ENCODE peak calls at places on chromosomes 4 and X, in six cellular contexts. One of them, this sample, is unnamed.

GRCh38 chr4:185810746-185811508 is 1.1 kb downstream of the SORBS2 start:
- DNase-seq in right atrium auricular region: no peak
- DNase-seq in PC-3: peak; percentile 14
- DNase-seq in hepatocyte: no peak
- DNase-seq in AG04450: no peak
- DNase-seq in mucosa of descending colon: no peak
- DNase-seq in this sample: no peak

GRCh38 chrX:129968968-129969367 is 13.5 kb upstream of the BCORL1 start:
- DNase-seq in right atrium auricular region: no peak
- DNase-seq in hepatocyte: no peak
- DNase-seq in AG04450: no peak
- DNase-seq in PC-3: no peak
- DNase-seq in mucosa of descending colon: no peak
- DNase-seq in this sample: no peak

GRCh38 chr4:184775854-184776555 is 42.1 kb upstream of the CENPU start:
- DNase-seq in mucosa of descending colon: no peak
- DNase-seq in AG04450: no peak
- DNase-seq in hepatocyte: no peak
- DNase-seq in PC-3: no peak
- DNase-seq in right atrium auricular region: no peak
- DNase-seq in this sample: no peak

GRCh38 chrX:121641560-121641959 is 594.1 kb downstream of the GLUD2 start:
- DNase-seq in right atrium auricular region: no peak
- DNase-seq in mucosa of descending colon: no peak
- DNase-seq in AG04450: no peak
- DNase-seq in PC-3: peak; percentile 25
- DNase-seq in hepatocyte: no peak
- DNase-seq in this sample: peak; percentile 67

GRCh38 chr4:7398104-7398423 is 36.7 kb downstream of the PSAPL1 start:
- DNase-seq in AG04450: peak; percentile 15
- DNase-seq in right atrium auricular region: peak; percentile 58
- DNase-seq in hepatocyte: peak; percentile 74
- DNase-seq in PC-3: peak; percentile 61
- DNase-seq in mucosa of descending colon: no peak
- DNase-seq in this sample: peak; percentile 30

GRCh38 chr4:88791274-88791673 is 93.6 kb upstream of the NAP1L5 start:
- DNase-seq in right atrium auricular region: no peak
- DNase-seq in mucosa of descending colon: no peak
- DNase-seq in PC-3: peak; percentile 45
- DNase-seq in AG04450: no peak
- DNase-seq in hepatocyte: no peak
- DNase-seq in this sample: peak; percentile 53

GRCh38 chrX:38661561-38661960 is 100.2 kb downstream of the TSPAN7 start:
- DNase-seq in hepatocyte: no peak
- DNase-seq in PC-3: no peak
- DNase-seq in mucosa of descending colon: no peak
- DNase-seq in right atrium auricular region: no peak
- DNase-seq in AG04450: no peak
- DNase-seq in this sample: no peak

GRCh38 chr4:56768772-56769171 is 52.7 kb downstream of the SPINK2 start:
- DNase-seq in AG04450: no peak
- DNase-seq in PC-3: no peak
- DNase-seq in hepatocyte: peak; percentile 65
- DNase-seq in right atrium auricular region: no peak
- DNase-seq in mucosa of descending colon: no peak
- DNase-seq in this sample: no peak

GRCh38 chr4:168999836-169000235 is 10.2 kb downstream of the CBR4 start:
- DNase-seq in mucosa of descending colon: no peak
- DNase-seq in right atrium auricular region: no peak
- DNase-seq in PC-3: no peak
- DNase-seq in AG04450: no peak
- DNase-seq in hepatocyte: no peak
- DNase-seq in this sample: no peak

GRCh38 chr4:173040200-173040599 is 128.4 kb upstream of the GALNT7 start:
- DNase-seq in AG04450: no peak
- DNase-seq in mucosa of descending colon: no peak
- DNase-seq in right atrium auricular region: no peak
- DNase-seq in PC-3: peak; percentile 7
- DNase-seq in hepatocyte: no peak
- DNase-seq in this sample: peak; percentile 34

GRCh38 chr4:76723373-76723772 is 174.6 kb downstream of the SOWAHB start:
- DNase-seq in PC-3: peak; percentile 12
- DNase-seq in AG04450: no peak
- DNase-seq in right atrium auricular region: no peak
- DNase-seq in mucosa of descending colon: no peak
- DNase-seq in hepatocyte: no peak
- DNase-seq in this sample: peak; percentile 25

GRCh38 chr4:85489273-85489672 is 14.3 kb downstream of the ARHGAP24 start:
- DNase-seq in AG04450: no peak
- DNase-seq in mucosa of descending colon: no peak
- DNase-seq in PC-3: peak; percentile 48
- DNase-seq in hepatocyte: peak; percentile 26
- DNase-seq in right atrium auricular region: no peak
- DNase-seq in this sample: peak; percentile 46

GRCh38 chrX:150813922-150814321 is 84.5 kb downstream of the CD99L2 start:
- DNase-seq in hepatocyte: no peak
- DNase-seq in PC-3: no peak
- DNase-seq in right atrium auricular region: no peak
- DNase-seq in mucosa of descending colon: no peak
- DNase-seq in AG04450: no peak
- DNase-seq in this sample: no peak

GRCh38 chr4:184688447-184688846 is 38.9 kb downstream of the PRIMPOL start:
- DNase-seq in PC-3: peak; percentile 90
- DNase-seq in mucosa of descending colon: no peak
- DNase-seq in AG04450: peak; percentile 72
- DNase-seq in right atrium auricular region: no peak
- DNase-seq in hepatocyte: peak; percentile 13
- DNase-seq in this sample: peak; percentile 95

GRCh38 chrX:115892787-115893671 is 277.5 kb upstream of the AGTR2 start:
- DNase-seq in AG04450: no peak
- DNase-seq in mucosa of descending colon: peak; percentile 67
- DNase-seq in PC-3: peak; percentile 71
- DNase-seq in right atrium auricular region: peak; percentile 60
- DNase-seq in hepatocyte: no peak
- DNase-seq in this sample: peak; percentile 71

GRCh38 chr4:10115657-10116624 is 658 bp downstream of the WDR1 start:
- DNase-seq in AG04450: no peak
- DNase-seq in hepatocyte: peak; percentile 77
- DNase-seq in PC-3: peak; percentile 54
- DNase-seq in right atrium auricular region: no peak
- DNase-seq in mucosa of descending colon: peak; percentile 90
- DNase-seq in this sample: peak; percentile 45

GRCh38 chr4:150862829-150863228 is 152.3 kb downstream of the LRBA start:
- DNase-seq in AG04450: no peak
- DNase-seq in PC-3: no peak
- DNase-seq in mucosa of descending colon: no peak
- DNase-seq in hepatocyte: no peak
- DNase-seq in right atrium auricular region: no peak
- DNase-seq in this sample: no peak

GRCh38 chrX:39194673-39195072 is 393.4 kb downstream of the MID1IP1 start:
- DNase-seq in right atrium auricular region: no peak
- DNase-seq in hepatocyte: no peak
- DNase-seq in AG04450: no peak
- DNase-seq in mucosa of descending colon: no peak
- DNase-seq in PC-3: no peak
- DNase-seq in this sample: no peak

GRCh38 chrX:1618689-1619088 is 3.8 kb downstream of the ASMT start:
- DNase-seq in right atrium auricular region: no peak
- DNase-seq in hepatocyte: no peak
- DNase-seq in mucosa of descending colon: no peak
- DNase-seq in AG04450: no peak
- DNase-seq in PC-3: no peak
- DNase-seq in this sample: no peak

GRCh38 chr4:119300072-119300387 is 21.9 kb downstream of the FABP2 start:
- DNase-seq in right atrium auricular region: peak; percentile 71
- DNase-seq in AG04450: no peak
- DNase-seq in mucosa of descending colon: peak; percentile 54
- DNase-seq in PC-3: peak; percentile 25
- DNase-seq in hepatocyte: peak; percentile 60
- DNase-seq in this sample: no peak

GRCh38 chr4:182764137-182764536 is 153.0 kb downstream of the DCTD start:
- DNase-seq in AG04450: no peak
- DNase-seq in right atrium auricular region: no peak
- DNase-seq in PC-3: peak; percentile 49
- DNase-seq in mucosa of descending colon: no peak
- DNase-seq in hepatocyte: peak; percentile 57
- DNase-seq in this sample: no peak

GRCh38 chr4:147975902-147976301 is 244.0 kb downstream of the ARHGAP10 start:
- DNase-seq in hepatocyte: no peak
- DNase-seq in AG04450: no peak
- DNase-seq in right atrium auricular region: no peak
- DNase-seq in PC-3: no peak
- DNase-seq in mucosa of descending colon: no peak
- DNase-seq in this sample: peak; percentile 40

GRCh38 chrX:131063613-131064012 is 5.5 kb downstream of the ARHGAP36 start:
- DNase-seq in hepatocyte: no peak
- DNase-seq in mucosa of descending colon: no peak
- DNase-seq in AG04450: no peak
- DNase-seq in PC-3: no peak
- DNase-seq in right atrium auricular region: no peak
- DNase-seq in this sample: no peak

GRCh38 chrX:152635941-152636340 is 1.8 kb upstream of the GABRQ start:
- DNase-seq in mucosa of descending colon: no peak
- DNase-seq in PC-3: peak; percentile 71
- DNase-seq in hepatocyte: peak; percentile 58
- DNase-seq in AG04450: peak; percentile 13
- DNase-seq in right atrium auricular region: no peak
- DNase-seq in this sample: peak; percentile 65

GRCh38 chrX:109880629-109881028 is 122.3 kb upstream of the TMEM164 start:
- DNase-seq in PC-3: no peak
- DNase-seq in hepatocyte: no peak
- DNase-seq in mucosa of descending colon: no peak
- DNase-seq in AG04450: no peak
- DNase-seq in right atrium auricular region: no peak
- DNase-seq in this sample: no peak

GRCh38 chr4:80587861-80588385 is 252.4 kb downstream of the CFAP299 start:
- DNase-seq in PC-3: no peak
- DNase-seq in right atrium auricular region: no peak
- DNase-seq in mucosa of descending colon: no peak
- DNase-seq in AG04450: no peak
- DNase-seq in hepatocyte: no peak
- DNase-seq in this sample: no peak

GRCh38 chr4:145895056-145895455 is 43.6 kb downstream of the ZNF827 start:
- DNase-seq in right atrium auricular region: no peak
- DNase-seq in AG04450: no peak
- DNase-seq in PC-3: no peak
- DNase-seq in mucosa of descending colon: no peak
- DNase-seq in hepatocyte: no peak
- DNase-seq in this sample: no peak

GRCh38 chr4:88137112-88137511 is 21.3 kb downstream of the ABCG2 start:
- DNase-seq in AG04450: no peak
- DNase-seq in PC-3: peak; percentile 65
- DNase-seq in right atrium auricular region: no peak
- DNase-seq in mucosa of descending colon: no peak
- DNase-seq in hepatocyte: no peak
- DNase-seq in this sample: peak; percentile 38

GRCh38 chr4:183175631-183176232 is 76.7 kb downstream of the WWC2 start:
- DNase-seq in hepatocyte: no peak
- DNase-seq in right atrium auricular region: no peak
- DNase-seq in mucosa of descending colon: no peak
- DNase-seq in PC-3: peak; percentile 69
- DNase-seq in AG04450: peak; percentile 38
- DNase-seq in this sample: peak; percentile 19

DNA sequence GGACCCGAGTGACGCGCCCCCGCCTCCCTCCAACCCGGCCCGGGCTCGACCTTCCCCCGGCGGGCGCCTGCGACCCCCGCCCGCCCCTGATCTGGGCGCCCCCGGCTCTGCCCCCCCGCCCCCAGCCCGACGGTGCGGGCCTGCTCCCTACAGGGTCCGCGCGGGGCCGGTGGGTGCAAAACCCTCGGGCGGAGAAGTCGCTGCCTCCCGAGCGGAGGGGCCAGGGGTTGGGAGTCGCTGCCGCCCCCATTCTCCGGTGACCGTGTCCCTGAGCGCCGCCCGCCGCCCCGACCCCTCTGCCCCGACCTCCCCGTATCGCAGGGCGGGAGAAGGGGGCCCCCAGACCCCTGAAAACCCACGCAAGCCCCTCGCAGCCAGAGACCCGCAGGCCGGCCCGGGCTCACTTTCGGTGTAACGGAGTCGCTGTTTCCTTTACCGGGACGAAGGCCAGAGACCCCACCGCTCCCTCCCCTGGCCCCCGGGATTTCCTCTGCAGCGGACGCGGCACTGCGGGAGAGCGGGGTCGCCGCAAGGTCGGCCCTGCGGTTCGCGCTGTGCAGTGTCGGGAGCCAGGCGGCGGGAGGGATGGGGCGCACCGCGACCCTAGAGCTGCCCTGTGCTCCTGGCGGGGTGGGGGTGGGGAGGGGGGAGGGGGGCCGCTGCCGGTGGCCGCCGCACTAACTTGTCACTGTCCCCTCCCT is 729 bp upstream of the CPLX1 start:
- DNase-seq in mucosa of descending colon: peak; percentile 24
- DNase-seq in right atrium auricular region: no peak
- DNase-seq in hepatocyte: peak; percentile 36
- DNase-seq in PC-3: no peak
- DNase-seq in AG04450: no peak
- DNase-seq in this sample: no peak
- H3K4me3 ChIP-seq in mucosa of descending colon: no peak overlapping the region
- H3K4me3 ChIP-seq in right atrium auricular region: peak overlapping the region; percentile 45
- H3K4me3 ChIP-seq in hepatocyte: peak overlapping the region; percentile 33
- H3K4me3 ChIP-seq in PC-3: no peak overlapping the region
- H3K4me3 ChIP-seq in AG04450: no peak overlapping the region
- H3K4me3 ChIP-seq in this sample: no peak overlapping the region

DNA sequence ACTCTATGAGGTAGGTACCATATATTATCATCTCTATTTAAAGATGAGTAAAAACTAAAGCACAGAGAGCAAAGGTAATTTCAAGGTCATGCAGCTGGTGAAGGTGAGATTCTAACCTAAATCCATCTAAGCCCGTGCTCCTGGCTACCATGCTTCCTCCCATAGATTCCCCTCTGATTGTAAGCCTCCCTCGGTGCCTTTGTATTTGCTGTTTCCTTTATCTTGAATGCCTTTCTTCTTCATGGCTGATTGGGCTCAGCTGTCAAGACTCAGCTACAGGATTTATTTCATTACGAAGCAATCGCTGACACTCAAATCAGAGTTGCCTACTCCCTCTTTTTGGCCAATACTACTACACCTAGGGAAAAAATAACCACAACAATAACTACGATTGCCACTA is 217.1 kb downstream of the ARAP2 start:
- DNase-seq in right atrium auricular region: no peak
- DNase-seq in AG04450: no peak
- DNase-seq in mucosa of descending colon: no peak
- DNase-seq in hepatocyte: no peak
- DNase-seq in PC-3: no peak
- DNase-seq in this sample: no peak
- H3K4me3 ChIP-seq in right atrium auricular region: no peak overlapping the region
- H3K4me3 ChIP-seq in AG04450: no peak overlapping the region
- H3K4me3 ChIP-seq in mucosa of descending colon: no peak overlapping the region
- H3K4me3 ChIP-seq in hepatocyte: no peak overlapping the region
- H3K4me3 ChIP-seq in PC-3: no peak overlapping the region
- H3K4me3 ChIP-seq in this sample: no peak overlapping the region

GRCh38 chrX:45768666-45769065 is 568.0 kb upstream of the DIPK2B start:
- DNase-seq in right atrium auricular region: no peak
- DNase-seq in AG04450: no peak
- DNase-seq in hepatocyte: no peak
- DNase-seq in PC-3: no peak
- DNase-seq in mucosa of descending colon: no peak
- DNase-seq in this sample: peak; percentile 43
- H3K4me3 ChIP-seq in right atrium auricular region: peak overlapping the region; percentile 34
- H3K4me3 ChIP-seq in AG04450: peak overlapping the region; percentile 62
- H3K4me3 ChIP-seq in hepatocyte: peak overlapping the region; percentile 34
- H3K4me3 ChIP-seq in PC-3: peak overlapping the region; percentile 87
- H3K4me3 ChIP-seq in mucosa of descending colon: no peak overlapping the region
- H3K4me3 ChIP-seq in this sample: peak overlapping the region; percentile 69

GRCh38 chr4:107037188-107037587 is 1.1 kb upstream of the DKK2 start:
- DNase-seq in hepatocyte: peak; percentile 81
- DNase-seq in right atrium auricular region: peak; percentile 59
- DNase-seq in AG04450: no peak
- DNase-seq in mucosa of descending colon: peak; percentile 27
- DNase-seq in PC-3: peak; percentile 4
- DNase-seq in this sample: peak; percentile 56
- H3K4me3 ChIP-seq in hepatocyte: peak overlapping the region; percentile 62
- H3K4me3 ChIP-seq in right atrium auricular region: peak overlapping the region; percentile 42
- H3K4me3 ChIP-seq in AG04450: peak overlapping the region; percentile 50
- H3K4me3 ChIP-seq in mucosa of descending colon: no peak overlapping the region
- H3K4me3 ChIP-seq in PC-3: no peak overlapping the region
- H3K4me3 ChIP-seq in this sample: peak overlapping the region; percentile 43